ENCODE peak calls at places on chromosomes 3 and 15, in four cellular contexts. V, T, U and B are unnamed samples. For H3K4me1 and H3K9me3, the result is how much of the 10 kb centered on the place peaks cover.

GRCh38 chr3:99172736-99173657 is 271.5 kb upstream of the DCBLD2 start:
- DNase-seq in V (peak), T (no peak), U (no peak), B (peak)

GRCh38 chr15:89167267-89168176 is 53.9 kb downstream of the RLBP1 start:
- DNase-seq in V (peak), T (no peak), U (no peak), B (no peak)

GRCh38 chr15:63818191-63818590 is 15.6 kb downstream of the HERC1 start:
- DNase-seq in V (no peak), T (no peak), U (no peak), B (no peak)

GRCh38 chr15:90851114-90851513 is 17.3 kb upstream of the FURIN start:
- DNase-seq in V (no peak), T (no peak), U (no peak), B (no peak)

GRCh38 chr3:34793066-34793465 is 846.3 kb upstream of the ARPP21 start:
- DNase-seq in V (no peak), T (no peak), U (no peak), B (no peak)

GRCh38 chr3:21954709-21955108 is 203.7 kb upstream of the ZNF385D start:
- DNase-seq in V (peak), T (no peak), U (no peak), B (no peak)

GRCh38 chr3:30073622-30074021 is 532.8 kb upstream of the TGFBR2 start:
- DNase-seq in V (peak), T (no peak), U (no peak), B (no peak)

GRCh38 chr3:187454416-187454815 is 86.2 kb downstream of the RTP4 start:
- DNase-seq in V (peak), T (no peak), U (no peak), B (no peak)

GRCh38 chr3:114308830-114309229 is 15.0 kb downstream of the TIGIT start:
- DNase-seq in V (no peak), T (no peak), U (no peak), B (no peak)

GRCh38 chr15:28094732-28095521 is 4.2 kb downstream of the OCA2 start:
- DNase-seq in V (peak), T (no peak), U (no peak), B (no peak)

GRCh38 chr3:152669560-152669959 is 165.4 kb upstream of the P2RY1 start:
- DNase-seq in V (no peak), T (no peak), U (no peak), B (no peak)

GRCh38 chr3:179957264-179957845 is 79.4 kb downstream of the PEX5L start:
- DNase-seq in V (no peak), T (no peak), U (no peak), B (no peak)

GRCh38 chr15:76514292-76514691 is 177.7 kb downstream of the ISL2 start:
- DNase-seq in V (no peak), T (no peak), U (no peak), B (peak)

GRCh38 chr15:89797678-89798201 is 16.9 kb downstream of the ANPEP start:
- DNase-seq in V (no peak), T (no peak), U (no peak), B (no peak)

GRCh38 chr3:25820372-25820771 is 30.5 kb downstream of the OXSM start:
- DNase-seq in V (peak), T (no peak), U (no peak), B (peak)

GRCh38 chr3:116741462-116741861 is 31.9 kb downstream of the TUSC7 start:
- DNase-seq in V (no peak), T (no peak), U (no peak), B (no peak)

GRCh38 chr3:146577662-146578061 is 27.5 kb downstream of the PLSCR5 start:
- DNase-seq in V (peak), T (no peak), U (no peak), B (peak)

GRCh38 chr3:170703121-170703588 is 117.3 kb upstream of the SLC7A14 start:
- DNase-seq in V (peak), T (no peak), U (no peak), B (no peak)

GRCh38 chr3:53464424-53464823 is 30.0 kb upstream of the CACNA1D start:
- DNase-seq in V (no peak), T (no peak), U (no peak), B (no peak)

GRCh38 chr3:118171236-118171852 is 863.3 kb downstream of the IGSF11 start:
- DNase-seq in V (no peak), T (no peak), U (no peak), B (no peak)

GRCh38 chr15:66646308-66646707 is 55.7 kb upstream of the SMAD6 start:
- DNase-seq in V (peak), T (no peak), U (no peak), B (no peak)

GRCh38 chr3:69296995-69297394 is 88.9 kb downstream of the FRMD4B start:
- DNase-seq in V (no peak), T (no peak), U (no peak), B (no peak)
- H3K4me1 ChIP-seq in V (under half), T (under half), U (under half), B (under half)

GRCh38 chr15:95451891-95452290 is 878.6 kb upstream of the NR2F2 start:
- DNase-seq in V (no peak), T (no peak), U (no peak), B (no peak)
- H3K9me3 ChIP-seq in V (under half), T (under half), U (under half), B (under half)

GRCh38 chr15:101070024-101070423 is 150.9 kb downstream of the LRRK1 start:
- DNase-seq in V (no peak), T (no peak), U (no peak), B (no peak)

GRCh38 chr15:101068961-101069734 is 150.0 kb downstream of the LRRK1 start:
- DNase-seq in V (peak), T (no peak), U (peak), B (no peak)

GRCh38 chr15:101070502-101071273 is 151.5 kb downstream of the LRRK1 start:
- DNase-seq in V (peak), T (no peak), U (peak), B (no peak)

GRCh38 chr15:101068523-101068960 is 149.4 kb downstream of the LRRK1 start:
- DNase-seq in V (no peak), T (no peak), U (no peak), B (no peak)

DNA sequence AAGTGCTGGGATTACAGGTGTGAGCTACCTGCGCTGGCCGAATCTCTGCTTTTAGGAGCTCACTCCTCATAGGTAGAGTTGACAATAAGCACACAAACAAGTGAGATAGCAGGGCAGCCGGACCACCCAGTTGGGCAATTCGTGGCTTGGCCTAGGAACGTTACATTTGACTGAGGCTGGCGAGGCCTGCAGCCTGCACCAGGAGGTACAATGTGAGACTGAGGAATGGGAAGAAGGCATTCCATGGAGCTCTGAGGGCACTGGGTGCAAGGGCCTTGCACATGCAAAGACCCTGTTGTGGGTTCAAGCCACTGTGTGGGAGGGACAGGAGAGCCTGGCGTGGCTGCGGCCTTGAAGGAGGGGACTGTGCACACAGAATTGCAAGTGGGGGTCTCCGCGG is 152.5 kb downstream of the LRRK1 start:
- DNase-seq in V (no peak), T (no peak), U (no peak), B (no peak)
- H3K4me1 ChIP-seq in V (under half), T (under half), U (under half), B (under half)

GRCh38 chr15:86502313-86502712 is 422.6 kb downstream of the AGBL1 start:
- DNase-seq in V (no peak), T (no peak), U (no peak), B (no peak)

DNA sequence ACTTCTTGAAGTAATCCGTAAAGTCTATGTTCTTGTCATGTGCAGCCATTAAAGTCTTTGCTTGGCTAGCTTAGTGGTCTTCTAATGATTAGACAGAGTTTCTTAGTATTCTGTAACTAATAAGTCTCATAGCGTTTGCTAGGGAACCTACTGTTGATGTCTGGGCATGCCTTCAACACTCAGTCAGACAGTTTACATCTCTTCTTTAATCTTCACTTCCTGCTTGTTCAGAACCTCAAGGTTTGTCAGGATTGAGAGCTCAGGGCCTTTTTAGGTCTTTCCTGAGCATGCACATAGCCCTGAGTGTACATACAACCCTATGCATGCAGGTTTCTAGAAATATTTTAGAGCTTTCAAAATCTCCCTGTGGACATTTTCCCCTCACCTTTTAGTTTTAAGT is 426.3 kb downstream of the AGBL1 start:
- DNase-seq in V (no peak), T (no peak), U (no peak), B (no peak)
- H3K9me3 ChIP-seq in V (under half), T (under half), U (under half), B (under half)